ENCODE peak calls at places on chromosomes 11 and 22, in six cellular contexts. One of them, this sample, is unnamed.

GRCh38 chr22:48523091-48523490 is 1304.6 kb downstream of the BRD1 start:
- DNase-seq in fibroblast of pulmonary artery: no peak
- DNase-seq in B cell: no peak
- DNase-seq in transverse colon: no peak
- DNase-seq in left ventricle myocardium inferior: no peak
- DNase-seq in NCI-H524: no peak
- DNase-seq in this sample: no peak

GRCh38 chr11:13984616-13985474 is 22.3 kb downstream of the SPON1 start:
- DNase-seq in fibroblast of pulmonary artery: peak
- DNase-seq in B cell: no peak
- DNase-seq in transverse colon: no peak
- DNase-seq in left ventricle myocardium inferior: no peak
- DNase-seq in NCI-H524: no peak
- DNase-seq in this sample: no peak

GRCh38 chr11:10926801-10927200 is 68.9 kb upstream of the ZBED5 start:
- DNase-seq in fibroblast of pulmonary artery: no peak
- DNase-seq in B cell: no peak
- DNase-seq in transverse colon: no peak
- DNase-seq in left ventricle myocardium inferior: no peak
- DNase-seq in NCI-H524: no peak
- DNase-seq in this sample: no peak

GRCh38 chr11:25094085-25094802 is 597.4 kb downstream of the LUZP2 start:
- DNase-seq in fibroblast of pulmonary artery: no peak
- DNase-seq in B cell: no peak
- DNase-seq in transverse colon: peak
- DNase-seq in left ventricle myocardium inferior: peak
- DNase-seq in NCI-H524: no peak
- DNase-seq in this sample: no peak

GRCh38 chr11:120505801-120506425 is 5.6 kb upstream of the GRIK4 start:
- DNase-seq in fibroblast of pulmonary artery: no peak
- DNase-seq in B cell: no peak
- DNase-seq in transverse colon: no peak
- DNase-seq in left ventricle myocardium inferior: no peak
- DNase-seq in NCI-H524: no peak
- DNase-seq in this sample: no peak

GRCh38 chr11:120172921-120173705 is 35.2 kb upstream of the TRIM29 start:
- DNase-seq in fibroblast of pulmonary artery: no peak
- DNase-seq in B cell: peak
- DNase-seq in transverse colon: no peak
- DNase-seq in left ventricle myocardium inferior: no peak
- DNase-seq in NCI-H524: no peak
- DNase-seq in this sample: no peak

GRCh38 chr11:30535818-30536217 is 50.3 kb downstream of the MPPED2 start:
- DNase-seq in fibroblast of pulmonary artery: no peak
- DNase-seq in B cell: no peak
- DNase-seq in transverse colon: no peak
- DNase-seq in left ventricle myocardium inferior: no peak
- DNase-seq in NCI-H524: peak
- DNase-seq in this sample: no peak

GRCh38 chr11:93652161-93652597 is 9.3 kb upstream of the CEP295 start:
- DNase-seq in fibroblast of pulmonary artery: peak
- DNase-seq in B cell: no peak
- DNase-seq in transverse colon: no peak
- DNase-seq in left ventricle myocardium inferior: no peak
- DNase-seq in NCI-H524: no peak
- DNase-seq in this sample: no peak

GRCh38 chr11:104057908-104058307 is 21.5 kb downstream of the DDI1 start:
- DNase-seq in fibroblast of pulmonary artery: no peak
- DNase-seq in B cell: no peak
- DNase-seq in transverse colon: no peak
- DNase-seq in left ventricle myocardium inferior: no peak
- DNase-seq in NCI-H524: no peak
- DNase-seq in this sample: no peak

GRCh38 chr11:43410394-43410793 is 51.7 kb downstream of the TTC17 start:
- DNase-seq in fibroblast of pulmonary artery: no peak
- DNase-seq in B cell: no peak
- DNase-seq in transverse colon: peak
- DNase-seq in left ventricle myocardium inferior: no peak
- DNase-seq in NCI-H524: no peak
- DNase-seq in this sample: no peak

GRCh38 chr11:115939726-115940421 is 435.7 kb upstream of the CADM1 start:
- DNase-seq in fibroblast of pulmonary artery: no peak
- DNase-seq in B cell: no peak
- DNase-seq in transverse colon: peak
- DNase-seq in left ventricle myocardium inferior: no peak
- DNase-seq in NCI-H524: peak
- DNase-seq in this sample: no peak

GRCh38 chr22:42964994-42965699 is 49.8 kb downstream of the PACSIN2 start:
- DNase-seq in fibroblast of pulmonary artery: no peak
- DNase-seq in B cell: no peak
- DNase-seq in transverse colon: no peak
- DNase-seq in left ventricle myocardium inferior: no peak
- DNase-seq in NCI-H524: peak
- DNase-seq in this sample: no peak

GRCh38 chr11:66104057-66104638 is 34.1 kb downstream of the PACS1 start:
- DNase-seq in fibroblast of pulmonary artery: no peak
- DNase-seq in B cell: no peak
- DNase-seq in transverse colon: no peak
- DNase-seq in left ventricle myocardium inferior: no peak
- DNase-seq in NCI-H524: no peak
- DNase-seq in this sample: no peak

GRCh38 chr11:118287006-118287405 is 17.5 kb upstream of the CD3E start:
- DNase-seq in fibroblast of pulmonary artery: no peak
- DNase-seq in B cell: no peak
- DNase-seq in transverse colon: no peak
- DNase-seq in left ventricle myocardium inferior: no peak
- DNase-seq in NCI-H524: no peak
- DNase-seq in this sample: no peak

GRCh38 chr11:101096036-101096704 is 33.4 kb downstream of the PGR start:
- DNase-seq in fibroblast of pulmonary artery: peak
- DNase-seq in B cell: no peak
- DNase-seq in transverse colon: no peak
- DNase-seq in left ventricle myocardium inferior: peak
- DNase-seq in NCI-H524: no peak
- DNase-seq in this sample: no peak

GRCh38 chr11:120079750-120080610 is 57.9 kb downstream of the TRIM29 start:
- DNase-seq in fibroblast of pulmonary artery: no peak
- DNase-seq in B cell: peak
- DNase-seq in transverse colon: no peak
- DNase-seq in left ventricle myocardium inferior: peak
- DNase-seq in NCI-H524: no peak
- DNase-seq in this sample: no peak

GRCh38 chr22:39183991-39184585 is 31.6 kb upstream of the CBX7 start:
- DNase-seq in fibroblast of pulmonary artery: peak
- DNase-seq in B cell: no peak
- DNase-seq in transverse colon: no peak
- DNase-seq in left ventricle myocardium inferior: no peak
- DNase-seq in NCI-H524: peak
- DNase-seq in this sample: no peak